ENCODE peak calls at places on chromosomes 1 and 21, in six cellular contexts. F is hepatocyte, Y is GM23248, N is GM23338, H is neural progenitor cell, I is HCT116. T is an unnamed sample.
A peak's percentile ranks its signal among the peaks of the same experiment; 100 is the strongest.

GRCh38 chr1:168693197-168693871 is 35.7 kb downstream of the DPT start:
- DNase-seq in F (peak; percentile 62), Y (no peak), N (no peak), H (no peak), I (no peak), T (no peak)

GRCh38 chr1:168585191-168585590 is 8.8 kb downstream of the XCL1 start:
- DNase-seq in F (no peak), Y (peak; percentile 87), N (no peak), H (no peak), I (no peak), T (no peak)

GRCh38 chr1:47776554-47777156 is 220.5 kb downstream of the TRABD2B start:
- DNase-seq in F (no peak), Y (no peak), N (peak; percentile 24), H (peak; percentile 64), I (no peak), T (no peak)

GRCh38 chr1:164191191-164191590 is 367.8 kb upstream of the PBX1 start:
- DNase-seq in F (no peak), Y (no peak), N (no peak), H (no peak), I (no peak), T (no peak)

GRCh38 chr1:181630398-181630797 is 147.1 kb downstream of the CACNA1E start:
- DNase-seq in F (no peak), Y (no peak), N (no peak), H (no peak), I (no peak), T (no peak)

GRCh38 chr1:55716151-55716550 is 501.0 kb upstream of the USP24 start:
- DNase-seq in F (no peak), Y (no peak), N (no peak), H (no peak), I (no peak), T (no peak)

GRCh38 chr1:235642021-235642942 is 7.3 kb downstream of the GNG4 start:
- DNase-seq in F (peak; percentile 43), Y (no peak), N (peak; percentile 59), H (no peak), I (peak; percentile 58), T (peak; percentile 9)

GRCh38 chr1:101843160-101843559 is 153.6 kb downstream of the OLFM3 start:
- DNase-seq in F (no peak), Y (no peak), N (peak; percentile 54), H (peak; percentile 65), I (no peak), T (no peak)

GRCh38 chr1:160774886-160775719 is 20.9 kb upstream of the LY9 start:
- DNase-seq in F (no peak), Y (no peak), N (no peak), H (no peak), I (no peak), T (no peak)

GRCh38 chr1:231020139-231020601 is 19.9 kb downstream of the FAM89A start:
- DNase-seq in F (no peak), Y (no peak), N (peak; percentile 11), H (no peak), I (no peak), T (no peak)

GRCh38 chr1:82321794-82322193 is 521.1 kb downstream of the ADGRL2 start:
- DNase-seq in F (no peak), Y (no peak), N (no peak), H (no peak), I (no peak), T (no peak)

GRCh38 chr21:39153373-39153772 is 29.9 kb downstream of the PSMG1 start:
- DNase-seq in F (no peak), Y (peak; percentile 40), N (peak; percentile 51), H (peak; percentile 43), I (no peak), T (peak; percentile 10)

GRCh38 chr1:174623640-174624039 is 175.9 kb downstream of the GPR52 start:
- DNase-seq in F (no peak), Y (no peak), N (no peak), H (no peak), I (no peak), T (no peak)

DNA sequence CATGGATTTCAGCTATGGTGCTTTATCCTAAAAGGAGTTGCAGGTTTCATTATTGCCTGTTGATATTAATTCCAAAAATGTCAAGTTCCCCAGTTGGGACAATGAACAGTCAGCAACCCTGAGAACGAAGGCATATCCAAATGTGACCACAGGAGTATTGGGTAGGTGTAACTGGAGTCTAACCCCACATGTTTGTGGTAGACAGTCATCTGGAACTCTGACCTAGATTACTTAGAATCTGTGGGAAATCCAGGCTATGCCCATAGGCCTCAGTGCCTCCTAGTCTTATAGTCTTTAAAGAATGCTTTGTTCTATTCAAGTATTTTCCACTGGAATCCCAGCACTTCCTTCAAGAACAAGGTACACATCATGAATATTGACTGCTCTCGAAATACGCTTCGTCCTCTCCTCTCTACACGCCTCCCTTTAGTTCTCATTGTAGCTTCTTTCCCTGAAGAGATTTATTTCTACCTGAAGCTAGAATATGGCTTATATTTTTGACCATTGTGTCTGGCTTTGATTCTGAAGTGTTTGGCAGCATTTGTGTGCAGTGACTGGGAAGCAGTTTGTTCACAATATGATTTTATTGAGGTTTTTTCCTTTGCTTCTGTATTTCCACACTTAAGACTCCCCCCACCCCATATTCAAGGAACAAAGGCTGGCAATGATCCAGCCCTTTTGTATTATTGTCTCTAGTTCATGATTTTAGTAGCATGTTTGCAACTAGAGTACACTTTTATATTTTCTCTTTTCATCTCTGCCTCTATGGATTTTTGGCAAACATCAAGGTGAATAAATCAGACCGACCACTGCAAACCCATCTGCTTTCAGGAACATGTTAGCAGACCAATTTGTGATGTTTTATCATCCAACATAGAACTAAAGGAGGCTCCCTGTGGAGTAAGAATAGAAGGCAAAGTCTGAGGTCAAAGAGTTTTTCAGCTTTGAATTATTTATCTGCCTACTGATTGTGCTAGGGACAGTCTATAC is 178.6 kb downstream of the GPR52 start:
- DNase-seq in F (no peak), Y (peak; percentile 78), N (peak; percentile 17), H (peak; percentile 7), I (peak; percentile 16), T (no peak)
- TF ChIP-seq EZH2phosphoT487 in F (no peak), Y (no peak), N (no peak), H (no peak), I (no peak), T (no peak)

DNA sequence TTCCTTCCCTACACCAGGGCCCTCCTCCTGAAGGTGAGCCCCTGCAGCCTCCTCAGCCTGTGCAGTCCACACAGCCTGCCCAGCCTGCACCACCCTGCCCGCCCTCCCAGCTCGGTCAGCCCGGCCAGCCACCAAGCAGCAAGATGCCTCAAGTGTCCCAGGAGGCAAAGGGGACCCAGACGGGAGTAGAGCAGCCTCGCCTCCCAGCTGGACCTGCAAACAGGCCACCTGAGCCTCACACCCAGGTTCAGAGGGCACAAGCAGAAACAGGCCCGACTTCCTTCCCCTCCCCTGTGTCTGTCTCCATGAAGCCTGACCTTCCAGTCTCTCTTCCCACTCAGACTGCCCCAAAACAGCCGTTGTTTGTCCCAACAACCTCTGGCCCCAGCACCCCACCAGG is 38.8 kb downstream of the ZBTB17 start:
- DNase-seq in F (no peak), Y (no peak), N (no peak), H (no peak), I (no peak), T (no peak)
- H4K20me1 ChIP-seq in F (peaks cover 3% of the 10 kb centered on the region), Y (no peaks in the 10 kb centered on the region), N (no peaks in the 10 kb centered on the region), H (peaks cover 5% of the 10 kb centered on the region), I (no peaks in the 10 kb centered on the region), T (no peaks in the 10 kb centered on the region)

DNA sequence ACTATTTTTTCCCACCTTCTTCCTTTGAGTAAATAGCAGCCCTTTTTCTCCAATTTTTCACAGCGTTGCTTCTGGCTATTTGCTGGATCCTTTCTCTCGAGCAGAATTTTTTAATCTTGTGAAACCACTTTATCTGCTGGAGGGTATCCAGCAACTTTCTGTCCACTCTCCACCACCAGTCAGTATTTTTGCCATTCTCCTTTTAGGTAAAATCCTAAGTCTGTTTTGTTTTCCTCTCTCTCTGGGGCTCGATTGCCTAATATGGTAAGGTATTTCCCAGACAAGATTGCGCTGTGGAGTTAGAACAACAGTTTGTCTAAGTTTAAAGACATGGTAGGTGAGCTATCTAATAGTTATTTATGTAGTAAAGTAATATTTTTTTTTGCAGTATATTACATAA is 156.9 kb downstream of the PPP1R12B start:
- DNase-seq in F (peak; percentile 21), Y (peak; percentile 72), N (peak; percentile 64), H (peak; percentile 23), I (no peak), T (no peak)
- TF ChIP-seq EZH2phosphoT487 in F (no peak), Y (no peak), N (no peak), H (no peak), I (no peak), T (no peak)

GRCh38 chr1:10691075-10691739 is 105.2 kb downstream of the CASZ1 start:
- DNase-seq in F (no peak), Y (no peak), N (no peak), H (no peak), I (no peak), T (no peak)
- H4K20me1 ChIP-seq in F (no peaks in the 10 kb centered on the region), Y (no peaks in the 10 kb centered on the region), N (no peaks in the 10 kb centered on the region), H (peaks cover 36% of the 10 kb centered on the region), I (no peaks in the 10 kb centered on the region), T (no peaks in the 10 kb centered on the region)

DNA sequence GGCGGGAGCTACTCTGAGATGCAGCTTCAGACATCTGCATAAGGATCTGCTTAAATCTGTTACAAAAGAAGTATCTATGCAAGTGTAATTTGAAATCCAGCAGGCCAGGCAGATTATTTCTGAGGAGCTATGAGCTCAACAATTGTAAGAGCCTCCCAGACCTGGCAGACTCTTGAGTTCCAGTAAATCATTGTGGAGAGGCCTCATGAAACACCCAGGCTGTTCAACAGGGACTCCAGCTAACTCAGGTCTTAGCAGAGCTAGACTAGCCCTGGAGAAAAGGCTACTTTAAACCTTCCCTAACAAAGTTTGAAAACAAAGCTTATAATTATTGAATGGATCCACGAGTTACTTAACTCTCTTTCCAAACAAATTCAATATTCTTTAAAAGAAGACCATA is 647.4 kb upstream of the CHRM3 start:
- DNase-seq in F (peak; percentile 12), Y (no peak), N (no peak), H (peak; percentile 20), I (no peak), T (no peak)
- TF ChIP-seq EZH2phosphoT487 in F (no peak), Y (no peak), N (no peak), H (no peak), I (no peak), T (no peak)

T was measured in OCI-LY7.